ENCODE peak calls at places on chromosome 3, in six cellular contexts. B is kidney, P is SK-MEL-5, R is AG04450, Y is NCI-H2081, G is Right ventricle myocardium superior. K is an unnamed sample.

GRCh38 chr3:193922034-193922774 is 213.7 kb upstream of the HES1 start:
- DNase-seq in B (no peak), P (no peak), R (no peak), Y (no peak), G (no peak), K (no peak)

GRCh38 chr3:125052671-125053303 is 3.0 kb downstream of the HEG1 start:
- DNase-seq in B (no peak), P (peak; percentile 15), R (no peak), Y (peak; percentile 28), G (no peak), K (no peak)

GRCh38 chr3:126552688-126553283 is 5.9 kb downstream of the C3orf22 start:
- DNase-seq in B (peak; percentile 74), P (no peak), R (no peak), Y (no peak), G (no peak), K (no peak)

GRCh38 chr3:46013316-46014094 is 13.8 kb downstream of the XCR1 start:
- DNase-seq in B (no peak), P (no peak), R (no peak), Y (no peak), G (no peak), K (no peak)

GRCh38 chr3:110612045-110612444 is 459.6 kb upstream of the NECTIN3 start:
- DNase-seq in B (no peak), P (no peak), R (no peak), Y (no peak), G (no peak), K (no peak)

GRCh38 chr3:186473166-186473565 is 71.0 kb downstream of the CRYGS start:
- DNase-seq in B (no peak), P (no peak), R (no peak), Y (no peak), G (no peak), K (no peak)

GRCh38 chr3:71341721-71342120 is 241.8 kb downstream of the FOXP1 start:
- DNase-seq in B (no peak), P (no peak), R (peak; percentile 47), Y (no peak), G (no peak), K (no peak)

GRCh38 chr3:145719118-145719517 is 441.9 kb downstream of the PLOD2 start:
- DNase-seq in B (no peak), P (no peak), R (no peak), Y (peak; percentile 70), G (no peak), K (no peak)

GRCh38 chr3:125194061-125194848 is 18.3 kb downstream of the SLC12A8 start:
- DNase-seq in B (no peak), P (no peak), R (peak; percentile 7), Y (no peak), G (no peak), K (no peak)

GRCh38 chr3:111963424-111963823 is 15.4 kb upstream of the ABHD10 start:
- DNase-seq in B (no peak), P (peak; percentile 38), R (no peak), Y (no peak), G (no peak), K (no peak)